ENCODE peak calls at places on chromosomes 2 and 18, in nine cellular contexts. Y, N, S, A, U, J, M, E and V are unnamed samples.

GRCh38 chr2:191646612-191646902 is 31.4 kb upstream of the NABP1 start:
- DNase-seq in N (no peak), A (no peak), S (no peak), M (no peak), E (no peak), U (no peak), J (no peak), Y (no peak), V (no peak)

GRCh38 chr2:237505188-237505939 is 18.3 kb downstream of the MLPH start:
- DNase-seq in A (no peak), N (peak), Y (no peak), J (no peak), E (no peak), M (no peak), S (no peak), U (no peak), V (no peak)

GRCh38 chr2:225566798-225567197 is 167.3 kb downstream of the NYAP2 start:
- DNase-seq in J (no peak), E (no peak), U (peak), Y (no peak), M (no peak), N (no peak), S (no peak), A (no peak), V (no peak)

GRCh38 chr2:180625006-180625844 is 355.2 kb upstream of the UBE2E3 start:
- DNase-seq in Y (no peak), U (no peak), S (peak), M (no peak), A (no peak), N (no peak), J (no peak), E (no peak), V (no peak)

GRCh38 chr2:188937228-188938220 is 36.6 kb upstream of the COL3A1 start:
- DNase-seq in J (no peak), E (no peak), U (no peak), S (no peak), M (no peak), A (no peak), N (no peak), Y (no peak), V (no peak)

GRCh38 chr18:48675912-48676311 is 137.1 kb downstream of the CTIF start:
- DNase-seq in Y (no peak), S (no peak), U (no peak), M (no peak), A (peak), E (no peak), N (no peak), J (no peak), V (no peak)

GRCh38 chr2:37903009-37903408 is 22.1 kb upstream of the RMDN2 start:
- DNase-seq in S (no peak), Y (no peak), E (no peak), J (no peak), U (no peak), N (no peak), A (no peak), M (no peak), V (no peak)

GRCh38 chr18:63284173-63284765 is 35.3 kb downstream of the BCL2 start:
- DNase-seq in U (no peak), S (no peak), N (no peak), Y (no peak), J (no peak), E (no peak), A (no peak), M (no peak), V (no peak)

GRCh38 chr2:143903172-143903856 is 616.6 kb downstream of the ZEB2 start:
- DNase-seq in S (no peak), Y (no peak), A (no peak), N (no peak), M (no peak), E (no peak), J (no peak), U (peak), V (no peak)

GRCh38 chr18:48764452-48764851 is 186.3 kb downstream of the SMAD7 start:
- DNase-seq in U (no peak), E (no peak), J (no peak), S (no peak), A (no peak), Y (no peak), N (peak), M (no peak), V (no peak)

GRCh38 chr2:74233648-74234047 is 35.2 kb downstream of the MTHFD2 start:
- DNase-seq in M (no peak), U (peak), Y (no peak), A (no peak), J (no peak), E (no peak), S (no peak), N (peak), V (no peak)

GRCh38 chr18:61628085-61628484 is 264.7 kb downstream of the RNF152 start:
- DNase-seq in A (no peak), M (no peak), E (no peak), J (no peak), Y (no peak), N (no peak), U (no peak), S (no peak), V (no peak)

GRCh38 chr2:222862068-222862914 is 1.5 kb downstream of the ACSL3 start:
- DNase-seq in Y (peak), J (no peak), M (no peak), E (peak), N (no peak), U (peak), S (peak), A (no peak), V (no peak)

GRCh38 chr18:76167440-76167839 is 327.6 kb downstream of the ZNF516 start:
- DNase-seq in J (no peak), N (no peak), U (no peak), M (no peak), S (no peak), E (no peak), Y (no peak), A (no peak), V (no peak)

GRCh38 chr2:235666240-235666781 is 172.5 kb downstream of the AGAP1 start:
- DNase-seq in M (peak), S (peak), U (peak), A (no peak), J (no peak), E (peak), N (no peak), Y (no peak), V (no peak)

GRCh38 chr2:18244840-18245239 is 315.6 kb downstream of the RDH14 start:
- DNase-seq in U (peak), J (no peak), N (no peak), A (no peak), S (no peak), E (no peak), M (no peak), Y (no peak), V (no peak)

GRCh38 chr18:74665346-74665745 is 67.7 kb downstream of the ZNF407 start:
- DNase-seq in A (no peak), S (no peak), U (no peak), M (no peak), E (no peak), N (no peak), Y (no peak), J (no peak), V (no peak)

GRCh38 chr2:121000804-121001203 is 265.1 kb downstream of the GLI2 start:
- DNase-seq in S (no peak), N (no peak), M (no peak), Y (no peak), E (no peak), J (no peak), A (no peak), U (no peak), V (no peak)

GRCh38 chr2:217953011-217953481 is 49.7 kb downstream of the TNS1 start:
- DNase-seq in J (no peak), U (no peak), E (no peak), A (no peak), N (peak), M (no peak), Y (no peak), S (peak), V (no peak)

GRCh38 chr2:68059769-68060525 is 2.9 kb downstream of the C1D start:
- DNase-seq in E (no peak), Y (no peak), A (no peak), S (no peak), J (no peak), N (no peak), U (no peak), M (no peak), V (no peak)

GRCh38 chr2:102258025-102258385 is 53.4 kb upstream of the IL1RL1 start:
- DNase-seq in S (no peak), Y (no peak), J (no peak), E (no peak), U (peak), A (no peak), N (no peak), M (no peak), V (peak)

GRCh38 chr2:239548491-239548890 is 147.7 kb upstream of the HDAC4 start:
- DNase-seq in N (no peak), S (no peak), A (no peak), E (no peak), U (no peak), M (no peak), Y (no peak), J (no peak), V (no peak)

GRCh38 chr2:27566628-27567027 is 16.2 kb upstream of the ZNF512 start:
- DNase-seq in A (no peak), Y (no peak), J (no peak), N (no peak), S (peak), U (no peak), E (no peak), M (no peak), V (no peak)

GRCh38 chr2:25366629-25367028 is 24.9 kb upstream of the DNMT3A start:
- DNase-seq in Y (no peak), A (no peak), J (no peak), N (peak), M (no peak), E (no peak), S (no peak), U (no peak), V (no peak)

GRCh38 chr2:234258562-234259141 is 208.2 kb downstream of the SPP2 start:
- DNase-seq in Y (no peak), J (no peak), U (no peak), N (no peak), S (no peak), E (no peak), M (no peak), A (no peak), V (no peak)

GRCh38 chr2:154133823-154134222 is 262.1 kb downstream of the GALNT13 start:
- DNase-seq in N (no peak), J (no peak), Y (no peak), E (no peak), A (no peak), M (no peak), U (no peak), S (no peak), V (peak)

GRCh38 chr18:46402396-46402795 is 254.6 kb downstream of the LOXHD1 start:
- DNase-seq in E (no peak), M (no peak), A (no peak), Y (no peak), S (peak), J (no peak), U (no peak), N (no peak), V (no peak)

GRCh38 chr18:9435041-9435440 is 40.3 kb upstream of the RALBP1 start:
- DNase-seq in N (no peak), U (no peak), Y (no peak), M (no peak), J (no peak), E (no peak), S (no peak), A (no peak), V (no peak)

GRCh38 chr2:44351676-44352075 is 9.6 kb downstream of the PREPL start:
- DNase-seq in A (no peak), J (no peak), S (no peak), E (no peak), Y (no peak), U (no peak), M (no peak), N (no peak), V (no peak)

GRCh38 chr2:96399342-96400048 is 63.9 kb downstream of the NCAPH start:
- DNase-seq in U (no peak), A (no peak), E (no peak), J (no peak), M (no peak), Y (no peak), N (no peak), S (no peak), V (no peak)

GRCh38 chr2:159146930-159147666 is 139.4 kb downstream of the WDSUB1 start:
- DNase-seq in U (no peak), M (peak), J (no peak), E (no peak), S (no peak), N (no peak), Y (no peak), A (peak), V (no peak)

GRCh38 chr2:30141136-30141535 is 5.7 kb upstream of the YPEL5 start:
- DNase-seq in N (no peak), A (no peak), M (no peak), S (no peak), Y (no peak), E (no peak), U (no peak), J (no peak), V (no peak)

GRCh38 chr18:59802031-59802430 is 97.8 kb upstream of the PMAIP1 start:
- DNase-seq in A (no peak), U (no peak), Y (no peak), M (no peak), S (no peak), J (no peak), E (no peak), N (no peak), V (no peak)